ENCODE peak calls at places on chromosomes 2 and 18, in nine cellular contexts. J is GM23338; S is heart left ventricle; E is spleen; X is tibial artery; W is right atrium auricular region; A is CD8-positive, alpha-beta T cell; G is HL-60; N is left ventricle myocardium inferior. V is an unnamed sample.

GRCh38 chr2:217858519-217859466 is 144.0 kb downstream of the TNS1 start:
- DNase-seq in G (no peak), W (peak; percentile 95), J (no peak), X (peak; percentile 96), N (peak; percentile 88), E (peak; percentile 69), A (no peak), S (peak; percentile 88), V (peak; percentile 47)

GRCh38 chr2:112692914-112693313 is 27.9 kb upstream of the NT5DC4 start:
- DNase-seq in N (no peak), G (no peak), A (no peak), E (no peak), S (no peak), W (no peak), J (no peak), X (no peak), V (no peak)

GRCh38 chr2:204205548-204205947 is 269.0 kb downstream of the ICOS start:
- DNase-seq in A (no peak), S (no peak), G (no peak), N (no peak), X (no peak), W (no peak), E (no peak), J (peak; percentile 91), V (no peak)

GRCh38 chr2:113894156-113894743 is 4.4 kb downstream of the ACTR3 start:
- DNase-seq in G (peak; percentile 79), J (peak; percentile 15), N (no peak), E (no peak), A (no peak), W (no peak), S (no peak), X (no peak), V (peak; percentile 64)

GRCh38 chr2:241052677-241053360 is 49.3 kb downstream of the MTERF4 start:
- DNase-seq in X (no peak), A (no peak), N (no peak), E (peak; percentile 59), G (no peak), J (no peak), W (peak; percentile 38), S (peak; percentile 59), V (no peak)

GRCh38 chr18:22640281-22640842 is 222.6 kb upstream of the CTAGE1 start:
- DNase-seq in W (no peak), J (no peak), G (no peak), X (no peak), A (no peak), E (no peak), S (no peak), N (no peak), V (no peak)

GRCh38 chr2:10005461-10005860 is 37.9 kb upstream of the KLF11 start:
- DNase-seq in N (no peak), W (no peak), S (no peak), X (peak; percentile 37), A (no peak), J (no peak), G (no peak), E (peak; percentile 25), V (no peak)

GRCh38 chr2:230230087-230230486 is 4.6 kb downstream of the SP140 start:
- DNase-seq in E (no peak), S (no peak), X (no peak), N (no peak), A (no peak), J (peak; percentile 53), G (peak; percentile 39), W (no peak), V (peak; percentile 88)

GRCh38 chr2:119846021-119846420 is 86.3 kb downstream of the PTPN4 start:
- DNase-seq in W (no peak), A (no peak), G (no peak), E (no peak), J (no peak), S (no peak), X (no peak), N (no peak), V (no peak)

GRCh38 chr2:64750001-64750816 is 96.5 kb upstream of the SERTAD2 start:
- DNase-seq in G (peak; percentile 47), N (peak; percentile 48), X (peak; percentile 82), E (peak; percentile 92), W (peak; percentile 71), S (peak; percentile 73), J (peak; percentile 35), A (peak; percentile 36), V (no peak)

GRCh38 chr2:197369946-197370325 is 59.4 kb upstream of the ANKRD44 start:
- DNase-seq in J (no peak), G (no peak), E (no peak), A (no peak), W (no peak), X (no peak), N (no peak), S (no peak), V (no peak)

GRCh38 chr2:182592691-182593393 is 123.2 kb upstream of the DNAJC10 start:
- DNase-seq in E (no peak), A (no peak), J (peak; percentile 23), N (no peak), S (no peak), X (no peak), W (no peak), G (no peak), V (no peak)
- H3K4me3 ChIP-seq in E (no peak overlapping the region), A (no peak overlapping the region), J (peak overlapping the region; percentile 34), N (no peak overlapping the region), S (no peak overlapping the region), X (no peak overlapping the region), W (no peak overlapping the region), G (no peak overlapping the region), V (no peak overlapping the region)

GRCh38 chr2:193929131-193929530 is 1727.9 kb upstream of the SLC39A10 start:
- DNase-seq in G (no peak), W (no peak), E (no peak), N (no peak), S (no peak), A (no peak), X (no peak), J (no peak), V (no peak)

GRCh38 chr2:193935114-193935513 is 1721.9 kb upstream of the SLC39A10 start:
- DNase-seq in J (peak; percentile 21), N (no peak), S (no peak), A (no peak), E (no peak), X (no peak), G (no peak), W (no peak), V (no peak)
- TF ChIP-seq CTCF in J (no peak), N (no peak), S (no peak), A (no peak), E (no peak), X (no peak), G (no peak), W (no peak), V (no peak)

GRCh38 chr2:67772216-67773180 is 290.3 kb downstream of the C1D start:
- DNase-seq in S (no peak), J (no peak), X (no peak), A (no peak), W (no peak), G (no peak), N (no peak), E (no peak), V (no peak)

GRCh38 chr2:67777836-67778429 is 284.9 kb downstream of the C1D start:
- DNase-seq in X (no peak), J (no peak), A (no peak), E (no peak), N (no peak), W (no peak), S (no peak), G (no peak), V (no peak)

GRCh38 chr2:67776276-67776675 is 286.5 kb downstream of the C1D start:
- DNase-seq in N (no peak), A (no peak), S (no peak), E (no peak), X (no peak), W (no peak), G (no peak), J (no peak), V (no peak)

GRCh38 chr2:67773876-67774275 is 288.9 kb downstream of the C1D start:
- DNase-seq in S (no peak), X (no peak), N (no peak), W (no peak), A (no peak), J (no peak), G (no peak), E (no peak), V (no peak)

GRCh38 chr2:67777010-67777409 is 285.8 kb downstream of the C1D start:
- DNase-seq in W (no peak), X (no peak), J (no peak), E (no peak), N (no peak), S (no peak), G (no peak), A (no peak), V (no peak)
- H3K27me3 ChIP-seq in W (no peaks in the 10 kb centered on the region), X (no peaks in the 10 kb centered on the region), J (no peaks in the 10 kb centered on the region), E (peaks cover 12% of the 10 kb centered on the region), N (peaks cover 8% of the 10 kb centered on the region), S (no peaks in the 10 kb centered on the region), G (peaks cover 4% of the 10 kb centered on the region), A (no peaks in the 10 kb centered on the region), V (no peaks in the 10 kb centered on the region)

GRCh38 chr2:44940612-44941464 is 664 bp upstream of the SIX3 start:
- DNase-seq in X (no peak), W (no peak), S (no peak), J (no peak), E (peak; percentile 75), N (no peak), A (no peak), G (no peak), V (no peak)
- H3K4me3 ChIP-seq in X (peak overlapping the region; percentile 44), W (peak overlapping the region; percentile 40), S (peak overlapping the region; percentile 37), J (peak overlapping the region; percentile 66), E (peak overlapping the region; percentile 34), N (peak overlapping the region; percentile 47), A (peak overlapping the region; percentile 53), G (no peak overlapping the region), V (no peak overlapping the region)

DNA sequence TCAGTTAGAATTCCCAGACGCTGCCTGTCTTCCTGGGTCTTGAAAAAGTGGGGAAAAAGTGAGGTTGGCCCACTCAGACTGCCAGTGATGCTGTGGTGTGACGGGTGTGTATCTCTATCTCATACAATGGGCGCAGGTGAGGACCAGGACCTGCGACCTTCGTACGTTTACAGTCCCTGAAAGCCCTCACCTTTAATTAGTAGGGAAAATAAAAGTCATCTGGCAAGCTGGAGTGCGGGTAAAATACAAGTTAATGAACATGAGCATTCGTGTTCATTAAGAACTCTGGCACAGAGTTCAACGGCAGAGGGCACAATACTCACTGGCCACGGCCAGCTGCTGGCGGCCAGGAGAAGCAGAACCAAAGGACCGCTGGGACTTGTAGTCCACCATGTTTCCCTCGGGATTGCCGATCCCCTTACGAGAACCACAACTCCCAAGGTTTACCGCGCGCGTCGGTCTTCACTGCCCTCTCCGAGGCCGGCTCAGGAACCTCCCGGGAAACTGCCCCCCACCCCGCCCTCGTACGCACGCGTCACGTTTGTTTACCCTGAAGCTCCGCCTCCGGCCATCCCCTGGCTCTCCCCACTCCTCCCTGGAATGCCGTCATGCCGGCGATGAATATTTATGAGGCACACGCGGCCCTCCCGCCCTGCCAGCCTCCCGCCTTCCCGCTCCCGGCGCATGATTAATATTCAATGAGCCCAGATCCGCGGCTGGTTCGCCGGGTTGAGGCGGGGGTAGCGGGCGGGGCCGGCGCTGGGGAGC is 486 bp upstream of the PHLPP1 start:
- DNase-seq in S (peak; percentile 100), E (peak; percentile 99), A (peak; percentile 92), W (peak; percentile 99), J (peak; percentile 100), N (peak; percentile 99), G (peak; percentile 100), X (peak; percentile 100), V (peak; percentile 99)
- TF ChIP-seq CTCF in S (peak; percentile 95), E (peak; percentile 79), A (peak; percentile 77), W (peak; percentile 88), J (peak; percentile 67), N (peak; percentile 87), G (peak; percentile 97), X (peak; percentile 81), V (peak; percentile 82)